ENCODE peak calls at places on chromosomes 5 and 9, in eight cellular contexts. K is neural crest cell, Z is RWPE1, C is tibial artery, A is Caki2, Q is mucosa of descending colon, H is HCT116, S is iPS-NIHi11. Y is an unnamed sample.
A peak's percentile ranks its signal among the peaks of the same experiment; 100 is the strongest.

GRCh38 chr9:133889498-133890301 is 102.4 kb downstream of the VAV2 start:
- DNase-seq in H (no peak), S (no peak), Q (no peak), Z (peak; percentile 78), K (no peak), C (no peak), A (peak; percentile 13), Y (no peak)

GRCh38 chr9:123998970-123999621 is 12.5 kb upstream of the LHX2 start:
- DNase-seq in Z (no peak), H (no peak), K (no peak), C (no peak), A (no peak), S (no peak), Q (no peak), Y (no peak)

GRCh38 chr5:16742938-16743337 is 126.1 kb upstream of the RETREG1 start:
- DNase-seq in Z (no peak), H (no peak), Q (no peak), C (no peak), S (no peak), A (no peak), K (no peak), Y (no peak)

GRCh38 chr9:133163559-133164208 is at the start of gene GBGT1:
- DNase-seq in C (peak; percentile 73), K (peak; percentile 62), S (peak; percentile 95), Q (peak; percentile 77), Z (no peak), H (no peak), A (no peak), Y (peak; percentile 78)

GRCh38 chr5:41527201-41527779 is 16.9 kb upstream of the PLCXD3 start:
- DNase-seq in K (no peak), C (no peak), S (no peak), Z (peak; percentile 35), A (peak; percentile 78), Q (no peak), H (peak; percentile 33), Y (no peak)

GRCh38 chr5:139387611-139388197 is 2.0 kb downstream of the MZB1 start:
- DNase-seq in Z (no peak), Q (no peak), C (no peak), A (no peak), H (no peak), K (no peak), S (no peak), Y (no peak)

GRCh38 chr9:113674436-113674835 is 201.7 kb upstream of the ZNF618 start:
- DNase-seq in H (no peak), A (no peak), K (no peak), C (no peak), Z (no peak), S (no peak), Q (no peak), Y (no peak)

GRCh38 chr9:138009456-138010273 is 132.1 kb downstream of the CACNA1B start:
- DNase-seq in S (no peak), K (no peak), Q (no peak), H (no peak), C (no peak), A (no peak), Z (no peak), Y (peak; percentile 54)

GRCh38 chr5:160262665-160263064 is 33.4 kb downstream of the FABP6 start:
- DNase-seq in Z (no peak), C (no peak), K (no peak), H (no peak), S (no peak), Q (peak; percentile 71), A (no peak), Y (no peak)

GRCh38 chr5:133446440-133446839 is 165.9 kb downstream of the FSTL4 start:
- DNase-seq in H (no peak), K (no peak), S (no peak), A (no peak), Z (no peak), C (no peak), Q (no peak), Y (no peak)

GRCh38 chr5:172600571-172600970 is 40.5 kb upstream of the NEURL1B start:
- DNase-seq in S (no peak), K (no peak), A (no peak), Q (no peak), C (no peak), H (no peak), Z (no peak), Y (no peak)

GRCh38 chr9:132849168-132849831 is 28.8 kb downstream of the AK8 start:
- DNase-seq in K (no peak), A (no peak), Z (no peak), S (no peak), H (no peak), Q (peak; percentile 55), C (no peak), Y (no peak)

GRCh38 chr5:38783011-38783551 is 62.7 kb upstream of the OSMR start:
- DNase-seq in Z (peak; percentile 38), C (peak; percentile 49), K (no peak), S (peak; percentile 19), Q (no peak), A (peak; percentile 99), H (no peak), Y (no peak)

GRCh38 chr9:134339183-134339806 is 13.0 kb downstream of the RXRA start:
- DNase-seq in H (no peak), Z (no peak), Q (peak; percentile 51), K (no peak), S (no peak), C (no peak), A (no peak), Y (no peak)

GRCh38 chr9:107422189-107422802 is 67.3 kb downstream of the KLF4 start:
- DNase-seq in Z (peak; percentile 82), K (peak; percentile 68), H (peak; percentile 78), Q (peak; percentile 83), A (peak; percentile 51), S (peak; percentile 81), C (peak; percentile 58), Y (peak; percentile 77)

GRCh38 chr5:1004598-1005361 is 3.8 kb upstream of the NKD2 start:
- DNase-seq in Z (no peak), S (peak; percentile 71), C (peak; percentile 52), A (peak; percentile 51), Q (peak; percentile 77), K (peak; percentile 66), H (no peak), Y (peak; percentile 18)

GRCh38 chr9:90843530-90843929 is 41.9 kb downstream of the SYK start:
- DNase-seq in Z (no peak), H (no peak), S (no peak), K (no peak), C (no peak), Q (no peak), A (no peak), Y (no peak)

GRCh38 chr9:84862786-84863185 is 193.3 kb downstream of the NTRK2 start:
- DNase-seq in Q (no peak), H (no peak), A (no peak), C (peak; percentile 37), K (no peak), S (peak; percentile 76), Z (peak; percentile 89), Y (no peak)

GRCh38 chr5:179488464-179488863 is 61.9 kb upstream of the RUFY1 start:
- DNase-seq in S (no peak), H (no peak), Q (no peak), Z (no peak), C (no peak), K (no peak), A (no peak), Y (no peak)

GRCh38 chr5:149498724-149499336 is 52.4 kb downstream of the CSNK1A1 start:
- DNase-seq in H (no peak), C (no peak), K (no peak), A (no peak), S (no peak), Z (no peak), Q (no peak), Y (no peak)

GRCh38 chr5:156552855-156553358 is 225.9 kb downstream of the SGCD start:
- DNase-seq in H (no peak), Q (no peak), A (no peak), Z (no peak), C (no peak), K (no peak), S (no peak), Y (no peak)

GRCh38 chr5:86749841-86750240 is 132.1 kb downstream of the COX7C start:
- DNase-seq in S (no peak), Z (peak; percentile 21), K (no peak), A (no peak), H (no peak), Q (no peak), C (no peak), Y (no peak)

GRCh38 chr5:81555865-81556264 is 161.9 kb upstream of the ACOT12 start:
- DNase-seq in S (no peak), H (no peak), K (no peak), Z (no peak), A (no peak), Q (no peak), C (no peak), Y (no peak)

GRCh38 chr9:38412751-38413150 is 11.5 kb downstream of the IGFBPL1 start:
- DNase-seq in A (no peak), Q (no peak), H (no peak), S (no peak), Z (no peak), C (no peak), K (no peak), Y (no peak)

GRCh38 chr5:10695055-10695649 is 65.9 kb downstream of the DAP start:
- DNase-seq in C (peak; percentile 62), S (peak; percentile 81), A (peak; percentile 81), H (no peak), K (peak; percentile 53), Q (peak; percentile 80), Z (peak; percentile 82), Y (no peak)

GRCh38 chr5:133398646-133399081 is 213.7 kb downstream of the FSTL4 start:
- DNase-seq in S (no peak), A (no peak), Q (no peak), K (no peak), H (no peak), Z (no peak), C (no peak), Y (peak; percentile 38)

GRCh38 chr9:113349434-113350337 is at the start of gene BSPRY:
- DNase-seq in S (peak; percentile 93), A (no peak), H (peak; percentile 18), C (no peak), K (no peak), Q (peak; percentile 74), Z (peak; percentile 54), Y (no peak)

GRCh38 chr5:137336161-137336560 is 163.0 kb downstream of the SPOCK1 start:
- DNase-seq in A (no peak), K (no peak), C (no peak), Q (no peak), Z (no peak), S (no peak), H (no peak), Y (no peak)

GRCh38 chr5:31469886-31470285 is 62.0 kb downstream of the DROSHA start:
- DNase-seq in Z (no peak), C (no peak), Q (no peak), K (no peak), H (no peak), A (no peak), S (no peak), Y (no peak)

GRCh38 chr5:91103353-91104061 is 279.6 kb downstream of the ARRDC3 start:
- DNase-seq in A (no peak), C (no peak), S (no peak), K (no peak), H (no peak), Z (no peak), Q (no peak), Y (no peak)